ENCODE peak calls at places on chromosomes 2 and 18, in four cellular contexts. H is lower lobe of right lung, E is heart left ventricle, Y is GM23338. P is an unnamed sample. For H3K4me1, the result is how much of the 10 kb centered on the place peaks cover.

GRCh38 chr18:22826726-22827125 is 106.4 kb upstream of the RBBP8 start:
- DNase-seq in E (no peak), Y (no peak), H (no peak), P (no peak)

GRCh38 chr2:157355618-157356017 is 30.0 kb upstream of the ERMN start:
- DNase-seq in E (no peak), H (no peak), Y (peak), P (no peak)

GRCh38 chr2:139099721-139100120 is 319.5 kb upstream of the NXPH2 start:
- DNase-seq in Y (no peak), H (no peak), E (no peak), P (no peak)

GRCh38 chr2:46913471-46914381 is 1.9 kb downstream of the MCFD2 start:
- DNase-seq in E (no peak), H (no peak), Y (peak), P (peak)

GRCh38 chr2:238894226-238894949 is 46.5 kb downstream of the TWIST2 start:
- DNase-seq in Y (no peak), H (no peak), E (no peak), P (no peak)

GRCh38 chr2:224997802-224998201 is 44.5 kb downstream of the DOCK10 start:
- DNase-seq in E (no peak), Y (no peak), H (no peak), P (no peak)

GRCh38 chr2:45173513-45173912 is 164.3 kb upstream of the SIX2 start:
- DNase-seq in E (no peak), H (no peak), Y (no peak), P (no peak)

GRCh38 chr2:5140367-5140766 is 551.8 kb upstream of the SOX11 start:
- DNase-seq in E (no peak), Y (no peak), H (no peak), P (no peak)

GRCh38 chr2:51219468-51219867 is 187.5 kb upstream of the NRXN1 start:
- DNase-seq in E (no peak), Y (peak), H (no peak), P (peak)

GRCh38 chr2:138403431-138403927 is 98.1 kb upstream of the SPOPL start:
- DNase-seq in H (no peak), E (no peak), Y (no peak), P (no peak)

GRCh38 chr18:69400253-69400975 is at the start of gene DOK6:
- DNase-seq in E (peak), H (peak), Y (peak), P (peak)

GRCh38 chr2:172554352-172555271 is 1.3 kb upstream of the PDK1 start:
- DNase-seq in Y (no peak), E (no peak), H (no peak), P (peak)

GRCh38 chr2:25274868-25275574 is 66.7 kb downstream of the DNMT3A start:
- DNase-seq in Y (no peak), H (peak), E (peak), P (peak)

GRCh38 chr2:85066874-85067351 is 66.3 kb upstream of the TCF7L1 start:
- DNase-seq in Y (peak), H (peak), E (peak), P (peak)

GRCh38 chr2:118539290-118539689 is 308.2 kb downstream of the EN1 start:
- DNase-seq in H (no peak), Y (peak), E (no peak), P (peak)

GRCh38 chr2:110104025-110104771 is 11.4 kb downstream of the MALL start:
- DNase-seq in E (no peak), H (peak), Y (no peak), P (no peak)

GRCh38 chr2:60472663-60473289 is 80.7 kb downstream of the BCL11A start:
- DNase-seq in Y (no peak), H (no peak), E (no peak), P (no peak)

GRCh38 chr2:129396980-129397599 is 582.4 kb upstream of the RAB6C start:
- DNase-seq in Y (peak), E (no peak), H (no peak), P (peak)

GRCh38 chr2:98479959-98480524 is 35.4 kb downstream of the INPP4A start:
- DNase-seq in E (peak), H (peak), Y (peak), P (peak)

GRCh38 chr2:203719456-203719855 is 13.0 kb downstream of the CD28 start:
- DNase-seq in H (no peak), E (no peak), Y (no peak), P (no peak)
- H3K4me1 ChIP-seq in H (under half), E (under half), Y (under half), P (under half)

GRCh38 chr2:11540148-11540995 is 6.5 kb downstream of the GREB1 start:
- DNase-seq in H (no peak), Y (peak), E (no peak), P (peak)

GRCh38 chr2:11541693-11542274 is 7.9 kb downstream of the GREB1 start:
- DNase-seq in Y (peak), H (no peak), E (no peak), P (no peak)

GRCh38 chr2:11542275-11542819 is 8.5 kb downstream of the GREB1 start:
- DNase-seq in Y (peak), E (no peak), H (no peak), P (no peak)

GRCh38 chr2:11539317-11540147 is 5.7 kb downstream of the GREB1 start:
- DNase-seq in Y (peak), H (no peak), E (no peak), P (no peak)

GRCh38 chr2:11540996-11541692 is 7.3 kb downstream of the GREB1 start:
- DNase-seq in Y (no peak), E (no peak), H (no peak), P (no peak)
- H3K27ac ChIP-seq in Y (no peak), E (no peak), H (no peak), P (no peak)

GRCh38 chr18:62506495-62507143 is 16.2 kb upstream of the ZCCHC2 start:
- DNase-seq in Y (no peak), E (no peak), H (no peak), P (no peak)

GRCh38 chr18:62500966-62501591 is 21.7 kb upstream of the ZCCHC2 start:
- DNase-seq in H (no peak), Y (no peak), E (no peak), P (no peak)

GRCh38 chr18:62509779-62510178 is 13.0 kb upstream of the ZCCHC2 start:
- DNase-seq in H (no peak), E (no peak), Y (no peak), P (no peak)

GRCh38 chr18:62510744-62511143 is 12.1 kb upstream of the ZCCHC2 start:
- DNase-seq in H (no peak), E (no peak), Y (no peak), P (no peak)

DNA sequence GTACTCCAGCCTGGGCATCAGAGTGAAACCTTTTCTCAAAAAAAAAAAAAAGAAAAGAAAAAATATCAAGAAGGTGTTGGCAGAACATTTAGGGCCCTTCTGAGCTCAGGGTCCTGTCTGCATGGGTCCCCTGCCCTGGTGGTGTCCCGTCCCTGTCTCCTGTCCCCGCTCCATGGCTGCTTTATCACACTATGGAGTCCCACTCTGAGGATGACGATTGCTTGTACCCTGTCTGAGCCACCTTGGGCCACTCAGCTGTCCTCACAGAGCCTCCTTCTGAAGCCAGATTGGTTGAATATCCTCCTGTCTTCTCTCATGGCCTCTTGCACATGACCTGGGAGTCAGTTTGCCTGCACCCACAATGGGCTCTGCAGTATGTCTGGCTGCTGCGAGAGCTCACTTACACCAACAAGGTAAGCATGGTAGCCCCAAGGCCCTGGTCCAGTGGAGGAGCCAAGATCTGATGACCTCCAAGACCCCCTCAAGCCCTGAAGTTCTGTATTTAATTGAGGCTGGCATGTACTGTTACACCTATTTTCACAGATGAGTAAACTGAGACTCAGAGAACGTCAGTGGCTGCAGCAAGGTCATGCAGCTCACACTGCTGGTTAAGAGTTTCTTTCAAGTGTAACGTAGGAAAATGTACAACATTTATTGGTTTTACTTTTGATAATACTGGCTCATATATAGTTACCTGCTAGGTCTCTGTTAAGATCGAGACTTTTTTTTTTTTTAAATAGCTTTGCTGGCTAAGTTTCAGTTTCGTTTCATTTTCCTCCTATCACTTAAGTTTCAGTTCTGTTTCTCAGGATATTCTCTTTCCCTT is 16.9 kb upstream of the ZCCHC2 start:
- DNase-seq in Y (no peak), E (no peak), H (no peak), P (peak)
- H3K4me3 ChIP-seq in Y (no peak), E (peak), H (peak), P (peak)

DNA sequence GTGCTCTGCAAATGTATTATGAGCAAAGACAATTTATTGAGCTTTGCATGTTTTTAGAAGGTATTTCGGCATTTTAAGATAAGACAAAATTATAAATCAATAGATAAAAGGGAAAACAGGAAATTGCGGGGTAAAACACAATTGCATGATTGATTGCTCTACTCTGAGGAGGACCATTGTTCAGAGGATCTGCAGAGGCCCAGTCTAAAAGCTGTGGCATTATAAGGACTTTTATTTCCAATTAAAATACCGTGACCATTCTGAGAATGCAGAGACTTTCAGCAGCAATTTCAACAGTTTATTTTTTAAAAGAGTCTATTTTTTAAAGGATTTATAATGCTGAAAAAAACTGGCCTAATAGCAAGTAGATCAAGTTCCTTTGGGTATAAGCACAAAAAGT is 62.0 kb downstream of the TPGS2 start:
- DNase-seq in E (no peak), H (no peak), Y (no peak), P (no peak)
- H3K4me1 ChIP-seq in E (under half), H (under half), Y (under half), P (under half)

GRCh38 chr18:4292696-4293095 is 162.4 kb downstream of the DLGAP1 start:
- DNase-seq in E (no peak), Y (no peak), H (no peak), P (no peak)
- H3K27ac ChIP-seq in E (no peak), Y (no peak), H (no peak), P (no peak)

GRCh38 chr2:83933743-83934142 is 525.3 kb downstream of the SUCLG1 start:
- DNase-seq in E (no peak), H (no peak), Y (peak), P (no peak)
- H3K4me3 ChIP-seq in E (no peak), H (no peak), Y (no peak), P (no peak)

DNA sequence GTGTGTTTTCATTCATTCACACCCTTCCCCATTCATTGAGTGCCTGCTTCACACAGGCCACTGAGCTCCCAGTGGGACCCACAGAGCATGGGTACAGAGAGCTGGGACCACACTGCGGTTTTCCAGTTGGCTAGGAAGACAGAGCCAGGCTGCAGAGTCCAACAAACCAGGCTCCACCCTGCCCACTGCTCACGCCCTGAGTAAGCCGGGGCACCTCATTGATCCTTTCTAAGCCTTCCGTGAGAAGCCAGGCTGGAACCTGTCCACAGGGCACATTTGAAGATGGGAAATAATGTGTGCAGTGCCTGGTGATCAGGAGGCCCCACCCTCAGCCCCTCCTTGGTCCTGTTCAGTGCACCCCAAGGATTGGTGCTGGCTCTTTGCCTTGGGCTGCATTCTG is 13.5 kb downstream of the KCNIP3 start:
- DNase-seq in Y (no peak), H (no peak), E (no peak), P (no peak)
- H3K4me1 ChIP-seq in Y (under half), H (under half), E (under half), P (under half)

DNA sequence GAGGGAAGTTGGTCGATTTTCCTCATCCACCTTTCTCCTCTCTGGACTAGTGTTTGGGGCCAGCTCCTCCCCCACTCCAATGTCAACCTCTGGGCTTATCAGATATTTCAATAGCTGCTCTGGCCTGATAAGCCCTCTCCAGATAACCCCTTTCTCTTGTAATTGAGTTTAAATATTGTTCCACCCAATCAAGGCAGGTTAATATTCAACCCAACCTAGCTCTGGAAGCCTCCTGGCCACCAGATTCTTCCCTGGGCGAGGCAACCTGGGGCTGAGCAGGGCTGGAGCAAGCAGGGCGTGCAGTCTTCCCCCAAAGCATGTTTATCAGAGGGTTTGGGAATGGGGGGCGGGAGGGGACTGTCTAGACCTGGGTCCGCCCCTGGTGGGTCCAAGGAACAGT is 73.8 kb downstream of the TFCP2L1 start:
- DNase-seq in E (no peak), H (peak), Y (no peak), P (no peak)
- H3K27ac ChIP-seq in E (no peak), H (peak), Y (no peak), P (no peak)

GRCh38 chr2:73780242-73780582 is 309 bp upstream of the DUSP11 start:
- DNase-seq in H (no peak), Y (no peak), E (no peak), P (no peak)

GRCh38 chr2:73772819-73773218 is 7.1 kb downstream of the DUSP11 start:
- DNase-seq in H (no peak), Y (no peak), E (no peak), P (no peak)

GRCh38 chr2:73776381-73776780 is 3.5 kb downstream of the DUSP11 start:
- DNase-seq in Y (no peak), H (no peak), E (no peak), P (no peak)

GRCh38 chr2:73779472-73780241 is at the start of gene DUSP11:
- DNase-seq in H (peak), Y (peak), E (peak), P (peak)

DNA sequence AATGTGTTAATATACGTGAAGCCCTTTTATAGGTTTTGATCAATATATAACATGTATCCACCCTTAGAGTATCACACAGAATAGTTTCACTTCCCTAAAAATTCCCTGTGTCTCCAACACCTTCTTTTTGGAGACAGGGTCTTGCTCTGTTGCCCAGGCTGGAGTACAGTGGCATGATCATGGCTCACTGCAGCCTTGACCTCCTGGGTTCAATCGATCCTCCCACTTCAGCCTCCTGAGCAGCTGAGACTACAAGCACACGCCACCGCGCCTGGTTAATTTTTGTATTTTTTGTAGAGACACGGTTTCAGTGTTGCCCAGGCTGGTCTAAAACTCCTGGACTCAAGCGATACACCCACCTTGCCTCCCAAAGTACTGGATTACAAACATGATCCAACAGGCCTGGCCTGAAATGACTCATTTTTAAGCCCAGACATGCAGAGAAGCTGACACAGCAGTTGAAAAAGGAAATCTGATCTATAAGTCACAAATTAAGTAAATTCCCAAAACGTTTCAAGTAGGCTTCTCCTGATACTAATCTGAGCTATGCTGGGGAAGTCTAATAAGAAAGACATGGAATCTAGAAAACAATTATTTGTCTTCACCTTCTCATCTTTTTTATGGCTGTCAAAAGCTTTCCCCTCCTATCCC is 2.9 kb downstream of the DUSP11 start:
- DNase-seq in Y (no peak), E (no peak), H (no peak), P (no peak)
- H3K4me3 ChIP-seq in Y (no peak), E (no peak), H (no peak), P (no peak)

P was measured in right cardiac atrium.